ENCODE peak calls at places on chromosome 13, in five cellular contexts. One of them, this sample, is unnamed.

GRCh38 chr13:23414682-23415081 is 18.8 kb downstream of the SACS start:
- DNase-seq in NAMALWA: no peak
- DNase-seq in astrocyte: no peak
- DNase-seq in stimulated activated CD4-positive, alpha-beta T cell treated with anti-CD3 and anti-CD28 coated beads, Interleukin-15, amount 100 ng/mL, for 1 hour: no peak
- DNase-seq in stimulated activated CD8-positive, alpha-beta memory T cell treated with anti-CD3 and anti-CD28 coated beads, Interleukin-7, amount 100 ng/mL, for 1 hour: no peak
- DNase-seq in this sample: no peak

GRCh38 chr13:50319603-50320296 is 304.5 kb downstream of the KCNRG start:
- DNase-seq in stimulated activated CD4-positive, alpha-beta T cell treated with anti-CD3 and anti-CD28 coated beads, Interleukin-15, amount 100 ng/mL, for 1 hour: no peak
- DNase-seq in astrocyte: peak; percentile 81
- DNase-seq in stimulated activated CD8-positive, alpha-beta memory T cell treated with anti-CD3 and anti-CD28 coated beads, Interleukin-7, amount 100 ng/mL, for 1 hour: no peak
- DNase-seq in NAMALWA: no peak
- DNase-seq in this sample: no peak

GRCh38 chr13:106453101-106453500 is 82.4 kb downstream of the EFNB2 start:
- DNase-seq in NAMALWA: no peak
- DNase-seq in stimulated activated CD4-positive, alpha-beta T cell treated with anti-CD3 and anti-CD28 coated beads, Interleukin-15, amount 100 ng/mL, for 1 hour: no peak
- DNase-seq in astrocyte: no peak
- DNase-seq in stimulated activated CD8-positive, alpha-beta memory T cell treated with anti-CD3 and anti-CD28 coated beads, Interleukin-7, amount 100 ng/mL, for 1 hour: no peak
- DNase-seq in this sample: no peak

GRCh38 chr13:111046590-111047141 is 68.4 kb upstream of the ARHGEF7 start:
- DNase-seq in astrocyte: no peak
- DNase-seq in NAMALWA: peak; percentile 51
- DNase-seq in stimulated activated CD4-positive, alpha-beta T cell treated with anti-CD3 and anti-CD28 coated beads, Interleukin-15, amount 100 ng/mL, for 1 hour: no peak
- DNase-seq in stimulated activated CD8-positive, alpha-beta memory T cell treated with anti-CD3 and anti-CD28 coated beads, Interleukin-7, amount 100 ng/mL, for 1 hour: no peak
- DNase-seq in this sample: no peak

GRCh38 chr13:27960362-27961226 is 8.5 kb downstream of the CDX2 start:
- DNase-seq in NAMALWA: no peak
- DNase-seq in astrocyte: no peak
- DNase-seq in stimulated activated CD4-positive, alpha-beta T cell treated with anti-CD3 and anti-CD28 coated beads, Interleukin-15, amount 100 ng/mL, for 1 hour: no peak
- DNase-seq in stimulated activated CD8-positive, alpha-beta memory T cell treated with anti-CD3 and anti-CD28 coated beads, Interleukin-7, amount 100 ng/mL, for 1 hour: no peak
- DNase-seq in this sample: no peak

GRCh38 chr13:110006304-110006703 is 219.9 kb upstream of the IRS2 start:
- DNase-seq in stimulated activated CD8-positive, alpha-beta memory T cell treated with anti-CD3 and anti-CD28 coated beads, Interleukin-7, amount 100 ng/mL, for 1 hour: no peak
- DNase-seq in astrocyte: peak; percentile 83
- DNase-seq in stimulated activated CD4-positive, alpha-beta T cell treated with anti-CD3 and anti-CD28 coated beads, Interleukin-15, amount 100 ng/mL, for 1 hour: no peak
- DNase-seq in NAMALWA: no peak
- DNase-seq in this sample: no peak

GRCh38 chr13:98927954-98928927 is 49.6 kb downstream of the DOCK9 start:
- DNase-seq in astrocyte: peak; percentile 67
- DNase-seq in stimulated activated CD4-positive, alpha-beta T cell treated with anti-CD3 and anti-CD28 coated beads, Interleukin-15, amount 100 ng/mL, for 1 hour: no peak
- DNase-seq in NAMALWA: no peak
- DNase-seq in stimulated activated CD8-positive, alpha-beta memory T cell treated with anti-CD3 and anti-CD28 coated beads, Interleukin-7, amount 100 ng/mL, for 1 hour: no peak
- DNase-seq in this sample: no peak

GRCh38 chr13:50370303-50370950 is 355.2 kb downstream of the KCNRG start:
- DNase-seq in stimulated activated CD8-positive, alpha-beta memory T cell treated with anti-CD3 and anti-CD28 coated beads, Interleukin-7, amount 100 ng/mL, for 1 hour: no peak
- DNase-seq in NAMALWA: peak; percentile 55
- DNase-seq in astrocyte: no peak
- DNase-seq in stimulated activated CD4-positive, alpha-beta T cell treated with anti-CD3 and anti-CD28 coated beads, Interleukin-15, amount 100 ng/mL, for 1 hour: no peak
- DNase-seq in this sample: no peak

GRCh38 chr13:71358218-71358617 is 508.8 kb downstream of the DACH1 start:
- DNase-seq in astrocyte: no peak
- DNase-seq in stimulated activated CD8-positive, alpha-beta memory T cell treated with anti-CD3 and anti-CD28 coated beads, Interleukin-7, amount 100 ng/mL, for 1 hour: no peak
- DNase-seq in NAMALWA: no peak
- DNase-seq in stimulated activated CD4-positive, alpha-beta T cell treated with anti-CD3 and anti-CD28 coated beads, Interleukin-15, amount 100 ng/mL, for 1 hour: no peak
- DNase-seq in this sample: no peak

GRCh38 chr13:28047784-28048388 is 52.5 kb downstream of the FLT3 start:
- DNase-seq in stimulated activated CD8-positive, alpha-beta memory T cell treated with anti-CD3 and anti-CD28 coated beads, Interleukin-7, amount 100 ng/mL, for 1 hour: no peak
- DNase-seq in NAMALWA: peak; percentile 80
- DNase-seq in astrocyte: no peak
- DNase-seq in stimulated activated CD4-positive, alpha-beta T cell treated with anti-CD3 and anti-CD28 coated beads, Interleukin-15, amount 100 ng/mL, for 1 hour: no peak
- DNase-seq in this sample: no peak

GRCh38 chr13:34942732-34943674 is 933 bp downstream of the NBEA start:
- DNase-seq in stimulated activated CD4-positive, alpha-beta T cell treated with anti-CD3 and anti-CD28 coated beads, Interleukin-15, amount 100 ng/mL, for 1 hour: peak; percentile 2
- DNase-seq in stimulated activated CD8-positive, alpha-beta memory T cell treated with anti-CD3 and anti-CD28 coated beads, Interleukin-7, amount 100 ng/mL, for 1 hour: no peak
- DNase-seq in NAMALWA: peak; percentile 10
- DNase-seq in astrocyte: no peak
- DNase-seq in this sample: peak; percentile 37

GRCh38 chr13:28574617-28575142 is 79.8 kb upstream of the FLT1 start:
- DNase-seq in NAMALWA: no peak
- DNase-seq in stimulated activated CD4-positive, alpha-beta T cell treated with anti-CD3 and anti-CD28 coated beads, Interleukin-15, amount 100 ng/mL, for 1 hour: no peak
- DNase-seq in astrocyte: peak; percentile 97
- DNase-seq in stimulated activated CD8-positive, alpha-beta memory T cell treated with anti-CD3 and anti-CD28 coated beads, Interleukin-7, amount 100 ng/mL, for 1 hour: no peak
- DNase-seq in this sample: no peak

GRCh38 chr13:50589651-50590054 is 253.8 kb downstream of the DLEU7 start:
- DNase-seq in astrocyte: peak; percentile 96
- DNase-seq in stimulated activated CD4-positive, alpha-beta T cell treated with anti-CD3 and anti-CD28 coated beads, Interleukin-15, amount 100 ng/mL, for 1 hour: no peak
- DNase-seq in NAMALWA: no peak
- DNase-seq in stimulated activated CD8-positive, alpha-beta memory T cell treated with anti-CD3 and anti-CD28 coated beads, Interleukin-7, amount 100 ng/mL, for 1 hour: no peak
- DNase-seq in this sample: no peak

GRCh38 chr13:104750377-104750776 is 1684.2 kb upstream of the SLC10A2 start:
- DNase-seq in astrocyte: peak; percentile 54
- DNase-seq in stimulated activated CD8-positive, alpha-beta memory T cell treated with anti-CD3 and anti-CD28 coated beads, Interleukin-7, amount 100 ng/mL, for 1 hour: no peak
- DNase-seq in stimulated activated CD4-positive, alpha-beta T cell treated with anti-CD3 and anti-CD28 coated beads, Interleukin-15, amount 100 ng/mL, for 1 hour: no peak
- DNase-seq in NAMALWA: no peak
- DNase-seq in this sample: no peak

GRCh38 chr13:26658491-26658890 is 101.0 kb downstream of the WASF3 start:
- DNase-seq in NAMALWA: no peak
- DNase-seq in stimulated activated CD4-positive, alpha-beta T cell treated with anti-CD3 and anti-CD28 coated beads, Interleukin-15, amount 100 ng/mL, for 1 hour: no peak
- DNase-seq in stimulated activated CD8-positive, alpha-beta memory T cell treated with anti-CD3 and anti-CD28 coated beads, Interleukin-7, amount 100 ng/mL, for 1 hour: no peak
- DNase-seq in astrocyte: no peak
- DNase-seq in this sample: no peak

GRCh38 chr13:97235549-97236206 is 13.5 kb downstream of the MBNL2 start:
- DNase-seq in stimulated activated CD8-positive, alpha-beta memory T cell treated with anti-CD3 and anti-CD28 coated beads, Interleukin-7, amount 100 ng/mL, for 1 hour: no peak
- DNase-seq in stimulated activated CD4-positive, alpha-beta T cell treated with anti-CD3 and anti-CD28 coated beads, Interleukin-15, amount 100 ng/mL, for 1 hour: no peak
- DNase-seq in NAMALWA: no peak
- DNase-seq in astrocyte: no peak
- DNase-seq in this sample: no peak

GRCh38 chr13:48165063-48165462 is 67.9 kb upstream of the ITM2B start:
- DNase-seq in stimulated activated CD4-positive, alpha-beta T cell treated with anti-CD3 and anti-CD28 coated beads, Interleukin-15, amount 100 ng/mL, for 1 hour: no peak
- DNase-seq in stimulated activated CD8-positive, alpha-beta memory T cell treated with anti-CD3 and anti-CD28 coated beads, Interleukin-7, amount 100 ng/mL, for 1 hour: no peak
- DNase-seq in NAMALWA: no peak
- DNase-seq in astrocyte: no peak
- DNase-seq in this sample: no peak

GRCh38 chr13:50910483-50910805 is 853 bp downstream of the RNASEH2B start:
- DNase-seq in NAMALWA: no peak
- DNase-seq in astrocyte: peak; percentile 48
- DNase-seq in stimulated activated CD4-positive, alpha-beta T cell treated with anti-CD3 and anti-CD28 coated beads, Interleukin-15, amount 100 ng/mL, for 1 hour: no peak
- DNase-seq in stimulated activated CD8-positive, alpha-beta memory T cell treated with anti-CD3 and anti-CD28 coated beads, Interleukin-7, amount 100 ng/mL, for 1 hour: no peak
- DNase-seq in this sample: no peak

GRCh38 chr13:21673592-21674270 is 2.9 kb downstream of the FGF9 start:
- DNase-seq in stimulated activated CD4-positive, alpha-beta T cell treated with anti-CD3 and anti-CD28 coated beads, Interleukin-15, amount 100 ng/mL, for 1 hour: no peak
- DNase-seq in stimulated activated CD8-positive, alpha-beta memory T cell treated with anti-CD3 and anti-CD28 coated beads, Interleukin-7, amount 100 ng/mL, for 1 hour: no peak
- DNase-seq in NAMALWA: peak; percentile 56
- DNase-seq in astrocyte: no peak
- DNase-seq in this sample: peak; percentile 40

GRCh38 chr13:60412909-60413616 is 16.0 kb downstream of the TDRD3 start:
- DNase-seq in astrocyte: no peak
- DNase-seq in NAMALWA: no peak
- DNase-seq in stimulated activated CD4-positive, alpha-beta T cell treated with anti-CD3 and anti-CD28 coated beads, Interleukin-15, amount 100 ng/mL, for 1 hour: no peak
- DNase-seq in stimulated activated CD8-positive, alpha-beta memory T cell treated with anti-CD3 and anti-CD28 coated beads, Interleukin-7, amount 100 ng/mL, for 1 hour: no peak
- DNase-seq in this sample: no peak

GRCh38 chr13:100484708-100485107 is 103.9 kb downstream of the GGACT start:
- DNase-seq in NAMALWA: no peak
- DNase-seq in stimulated activated CD4-positive, alpha-beta T cell treated with anti-CD3 and anti-CD28 coated beads, Interleukin-15, amount 100 ng/mL, for 1 hour: no peak
- DNase-seq in stimulated activated CD8-positive, alpha-beta memory T cell treated with anti-CD3 and anti-CD28 coated beads, Interleukin-7, amount 100 ng/mL, for 1 hour: no peak
- DNase-seq in astrocyte: no peak
- DNase-seq in this sample: no peak

GRCh38 chr13:57992416-57992815 is 360.9 kb downstream of the PCDH17 start:
- DNase-seq in NAMALWA: no peak
- DNase-seq in stimulated activated CD8-positive, alpha-beta memory T cell treated with anti-CD3 and anti-CD28 coated beads, Interleukin-7, amount 100 ng/mL, for 1 hour: no peak
- DNase-seq in astrocyte: peak; percentile 39
- DNase-seq in stimulated activated CD4-positive, alpha-beta T cell treated with anti-CD3 and anti-CD28 coated beads, Interleukin-15, amount 100 ng/mL, for 1 hour: no peak
- DNase-seq in this sample: no peak

GRCh38 chr13:98466634-98467236 is 110.2 kb downstream of the STK24 start:
- DNase-seq in NAMALWA: peak; percentile 59
- DNase-seq in stimulated activated CD4-positive, alpha-beta T cell treated with anti-CD3 and anti-CD28 coated beads, Interleukin-15, amount 100 ng/mL, for 1 hour: peak; percentile 37
- DNase-seq in stimulated activated CD8-positive, alpha-beta memory T cell treated with anti-CD3 and anti-CD28 coated beads, Interleukin-7, amount 100 ng/mL, for 1 hour: peak; percentile 16
- DNase-seq in astrocyte: no peak
- DNase-seq in this sample: no peak

GRCh38 chr13:112881656-112882554 is 87.1 kb upstream of the MCF2L start:
- DNase-seq in NAMALWA: no peak
- DNase-seq in stimulated activated CD4-positive, alpha-beta T cell treated with anti-CD3 and anti-CD28 coated beads, Interleukin-15, amount 100 ng/mL, for 1 hour: no peak
- DNase-seq in stimulated activated CD8-positive, alpha-beta memory T cell treated with anti-CD3 and anti-CD28 coated beads, Interleukin-7, amount 100 ng/mL, for 1 hour: no peak
- DNase-seq in astrocyte: no peak
- DNase-seq in this sample: no peak

GRCh38 chr13:76820759-76821158 is 65.4 kb downstream of the KCTD12 start:
- DNase-seq in stimulated activated CD4-positive, alpha-beta T cell treated with anti-CD3 and anti-CD28 coated beads, Interleukin-15, amount 100 ng/mL, for 1 hour: no peak
- DNase-seq in stimulated activated CD8-positive, alpha-beta memory T cell treated with anti-CD3 and anti-CD28 coated beads, Interleukin-7, amount 100 ng/mL, for 1 hour: no peak
- DNase-seq in NAMALWA: no peak
- DNase-seq in astrocyte: no peak
- DNase-seq in this sample: no peak

GRCh38 chr13:95893861-95894260 is 159.3 kb downstream of the UGGT2 start:
- DNase-seq in astrocyte: no peak
- DNase-seq in NAMALWA: no peak
- DNase-seq in stimulated activated CD8-positive, alpha-beta memory T cell treated with anti-CD3 and anti-CD28 coated beads, Interleukin-7, amount 100 ng/mL, for 1 hour: no peak
- DNase-seq in stimulated activated CD4-positive, alpha-beta T cell treated with anti-CD3 and anti-CD28 coated beads, Interleukin-15, amount 100 ng/mL, for 1 hour: no peak
- DNase-seq in this sample: no peak

GRCh38 chr13:111468037-111468959 is 147.9 kb downstream of the TEX29 start:
- DNase-seq in astrocyte: no peak
- DNase-seq in stimulated activated CD4-positive, alpha-beta T cell treated with anti-CD3 and anti-CD28 coated beads, Interleukin-15, amount 100 ng/mL, for 1 hour: no peak
- DNase-seq in NAMALWA: no peak
- DNase-seq in stimulated activated CD8-positive, alpha-beta memory T cell treated with anti-CD3 and anti-CD28 coated beads, Interleukin-7, amount 100 ng/mL, for 1 hour: no peak
- DNase-seq in this sample: no peak

GRCh38 chr13:64332048-64332447 is 2898.1 kb downstream of the PCDH9 start:
- DNase-seq in NAMALWA: no peak
- DNase-seq in stimulated activated CD4-positive, alpha-beta T cell treated with anti-CD3 and anti-CD28 coated beads, Interleukin-15, amount 100 ng/mL, for 1 hour: no peak
- DNase-seq in stimulated activated CD8-positive, alpha-beta memory T cell treated with anti-CD3 and anti-CD28 coated beads, Interleukin-7, amount 100 ng/mL, for 1 hour: no peak
- DNase-seq in astrocyte: peak; percentile 18
- DNase-seq in this sample: no peak

GRCh38 chr13:93244141-93244917 is 17.7 kb downstream of the GPC6 start:
- DNase-seq in astrocyte: peak; percentile 75
- DNase-seq in stimulated activated CD8-positive, alpha-beta memory T cell treated with anti-CD3 and anti-CD28 coated beads, Interleukin-7, amount 100 ng/mL, for 1 hour: no peak
- DNase-seq in stimulated activated CD4-positive, alpha-beta T cell treated with anti-CD3 and anti-CD28 coated beads, Interleukin-15, amount 100 ng/mL, for 1 hour: no peak
- DNase-seq in NAMALWA: no peak
- DNase-seq in this sample: no peak

GRCh38 chr13:43196171-43196611 is 172.8 kb downstream of the DNAJC15 start:
- DNase-seq in stimulated activated CD8-positive, alpha-beta memory T cell treated with anti-CD3 and anti-CD28 coated beads, Interleukin-7, amount 100 ng/mL, for 1 hour: no peak
- DNase-seq in NAMALWA: no peak
- DNase-seq in astrocyte: no peak
- DNase-seq in stimulated activated CD4-positive, alpha-beta T cell treated with anti-CD3 and anti-CD28 coated beads, Interleukin-15, amount 100 ng/mL, for 1 hour: no peak
- DNase-seq in this sample: no peak

GRCh38 chr13:69676286-69676685 is 431.3 kb upstream of the ATXN8OS start:
- DNase-seq in NAMALWA: no peak
- DNase-seq in astrocyte: no peak
- DNase-seq in stimulated activated CD8-positive, alpha-beta memory T cell treated with anti-CD3 and anti-CD28 coated beads, Interleukin-7, amount 100 ng/mL, for 1 hour: no peak
- DNase-seq in stimulated activated CD4-positive, alpha-beta T cell treated with anti-CD3 and anti-CD28 coated beads, Interleukin-15, amount 100 ng/mL, for 1 hour: no peak
- DNase-seq in this sample: no peak

GRCh38 chr13:45799451-45799850 is 52.1 kb downstream of the SIAH3 start:
- DNase-seq in astrocyte: no peak
- DNase-seq in NAMALWA: no peak
- DNase-seq in stimulated activated CD4-positive, alpha-beta T cell treated with anti-CD3 and anti-CD28 coated beads, Interleukin-15, amount 100 ng/mL, for 1 hour: no peak
- DNase-seq in stimulated activated CD8-positive, alpha-beta memory T cell treated with anti-CD3 and anti-CD28 coated beads, Interleukin-7, amount 100 ng/mL, for 1 hour: no peak
- DNase-seq in this sample: no peak

GRCh38 chr13:86841264-86841663 is 829.9 kb upstream of the SLITRK5 start:
- DNase-seq in NAMALWA: no peak
- DNase-seq in stimulated activated CD4-positive, alpha-beta T cell treated with anti-CD3 and anti-CD28 coated beads, Interleukin-15, amount 100 ng/mL, for 1 hour: no peak
- DNase-seq in stimulated activated CD8-positive, alpha-beta memory T cell treated with anti-CD3 and anti-CD28 coated beads, Interleukin-7, amount 100 ng/mL, for 1 hour: no peak
- DNase-seq in astrocyte: no peak
- DNase-seq in this sample: no peak